ENCODE peak calls at places on chromosomes 1 and 21, in eight cellular contexts. T is iris pigment epithelial cell, P is NT2/D1, K is substantia nigra, L is heart left ventricle, D is SK-N-SH, I is ovary, V is heart right ventricle. Y is an unnamed sample.

GRCh38 chr1:164638506-164639202 is 79.7 kb downstream of the PBX1 start:
- DNase-seq in L (peak), D (no peak), K (no peak), V (peak), I (no peak), T (no peak), P (no peak), Y (no peak)

GRCh38 chr1:176983786-176984185 is 180.7 kb downstream of the ASTN1 start:
- DNase-seq in D (no peak), P (peak), T (no peak), K (no peak), I (no peak), V (no peak), L (no peak), Y (no peak)

GRCh38 chr1:67735806-67736627 is 51.0 kb downstream of the GADD45A start:
- DNase-seq in V (peak), K (no peak), L (peak), T (peak), I (peak), D (peak), P (no peak), Y (peak)

GRCh38 chr1:115771847-115772457 is 3.4 kb upstream of the CASQ2 start:
- DNase-seq in K (no peak), L (peak), P (peak), I (peak), D (peak), T (peak), V (peak), Y (peak)

GRCh38 chr1:66274634-66275033 is 259.3 kb upstream of the SGIP1 start:
- DNase-seq in T (peak), V (no peak), K (no peak), L (no peak), P (no peak), I (no peak), D (no peak), Y (no peak)

GRCh38 chr1:4150262-4150661 is 250.2 kb upstream of the C1orf174 start:
- DNase-seq in K (no peak), P (peak), T (no peak), I (no peak), L (no peak), D (no peak), V (no peak), Y (no peak)

GRCh38 chr1:160671603-160672002 is 24.8 kb upstream of the SLAMF1 start:
- DNase-seq in L (no peak), K (no peak), I (no peak), D (no peak), V (no peak), T (no peak), P (no peak), Y (no peak)

GRCh38 chr21:36471254-36471723 is 8.6 kb downstream of the CLDN14 start:
- DNase-seq in V (no peak), I (no peak), K (no peak), L (no peak), T (peak), D (no peak), P (no peak), Y (no peak)

GRCh38 chr21:34085129-34085528 is 11.8 kb downstream of the MRPS6 start:
- DNase-seq in D (no peak), V (no peak), K (no peak), T (no peak), I (no peak), P (no peak), L (no peak), Y (no peak)

GRCh38 chr1:234721476-234722266 is 111.7 kb upstream of the IRF2BP2 start:
- DNase-seq in I (peak), V (peak), D (no peak), P (no peak), L (peak), K (no peak), T (peak), Y (peak)

GRCh38 chr21:16305686-16306085 is 575.9 kb downstream of the USP25 start:
- DNase-seq in V (no peak), K (no peak), D (no peak), L (no peak), I (peak), P (no peak), T (peak), Y (no peak)

GRCh38 chr1:151948506-151948905 is 39.2 kb upstream of the THEM4 start:
- DNase-seq in L (no peak), V (no peak), D (no peak), K (no peak), P (no peak), T (no peak), I (no peak), Y (no peak)

GRCh38 chr1:230681599-230681998 is 32.3 kb downstream of the AGT start:
- DNase-seq in D (no peak), T (peak), K (no peak), L (no peak), P (no peak), I (peak), V (no peak), Y (no peak)

GRCh38 chr1:237702161-237702560 is 188.6 kb downstream of the ZP4 start:
- DNase-seq in V (no peak), I (no peak), L (no peak), D (no peak), T (no peak), K (no peak), P (no peak), Y (no peak)

GRCh38 chr1:228081578-228082259 is 789 bp upstream of the ARF1 start:
- DNase-seq in I (no peak), T (no peak), V (no peak), D (peak), L (peak), P (no peak), K (no peak), Y (peak)